ENCODE peak calls at places on chromosome 14, in seven cellular contexts. A is HuH-7.5, L is tibial nerve, D is GM10248, G is aorta, T is amygdala, M is NB4. R is an unnamed sample.

GRCh38 chr14:94823556-94824341 is 53.8 kb upstream of the GSC start:
- DNase-seq in A (peak), L (no peak), D (no peak), G (no peak), T (no peak), M (peak), R (no peak)

GRCh38 chr14:104694475-104694950 is 5.1 kb downstream of the INF2 start:
- DNase-seq in A (no peak), L (no peak), D (no peak), G (no peak), T (peak), M (no peak), R (no peak)

GRCh38 chr14:99716850-99717681 is 33.0 kb downstream of the CYP46A1 start:
- DNase-seq in A (no peak), L (no peak), D (peak), G (peak), T (no peak), M (no peak), R (peak)

GRCh38 chr14:99246536-99247083 is 25.4 kb downstream of the BCL11B start:
- DNase-seq in A (no peak), L (no peak), D (no peak), G (no peak), T (no peak), M (no peak), R (no peak)

GRCh38 chr14:89146291-89146690 is 270.7 kb downstream of the FOXN3 start:
- DNase-seq in A (no peak), L (no peak), D (no peak), G (no peak), T (no peak), M (no peak), R (no peak)

GRCh38 chr14:72237722-72238666 is 305.8 kb downstream of the RGS6 start:
- DNase-seq in A (no peak), L (no peak), D (no peak), G (no peak), T (no peak), M (no peak), R (no peak)

GRCh38 chr14:67335781-67336180 is 23.8 kb downstream of the ATP6V1D start:
- DNase-seq in A (no peak), L (no peak), D (no peak), G (no peak), T (no peak), M (peak), R (no peak)

GRCh38 chr14:64734990-64735389 is 30.8 kb downstream of the PLEKHG3 start:
- DNase-seq in A (no peak), L (peak), D (no peak), G (peak), T (no peak), M (no peak), R (peak)

GRCh38 chr14:33455998-33456397 is 494.9 kb downstream of the EGLN3 start:
- DNase-seq in A (no peak), L (no peak), D (no peak), G (no peak), T (no peak), M (no peak), R (no peak)

GRCh38 chr14:74582910-74583581 is 29.0 kb downstream of the LTBP2 start:
- DNase-seq in A (no peak), L (no peak), D (no peak), G (peak), T (no peak), M (no peak), R (no peak)

GRCh38 chr14:25150934-25151790 is 101.2 kb upstream of the STXBP6 start:
- DNase-seq in A (no peak), L (no peak), D (peak), G (no peak), T (no peak), M (peak), R (no peak)

R was measured in RWPE2.